ENCODE peak calls at places on chromosomes 4 and X, in seven cellular contexts. E, H, U, R, Z, C and M are unnamed samples. For H3K4me1, the result is how much of the 10 kb centered on the place peaks cover.

GRCh38 chr4:45442466-45442865 is 681.4 kb downstream of the GABRG1 start:
- DNase-seq in H (peak), Z (no peak), E (no peak), R (no peak), C (no peak), U (no peak), M (no peak)

GRCh38 chrX:138986235-138986634 is 274.7 kb upstream of the FGF13 start:
- DNase-seq in R (no peak), C (no peak), E (no peak), U (no peak), Z (no peak), H (no peak), M (no peak)

GRCh38 chr4:85938062-85938461 is 421.8 kb downstream of the MAPK10 start:
- DNase-seq in C (no peak), H (no peak), R (no peak), U (no peak), Z (no peak), E (no peak), M (no peak)

GRCh38 chr4:26081795-26082498 is 167.9 kb downstream of the SMIM20 start:
- DNase-seq in E (no peak), U (no peak), R (no peak), Z (no peak), H (peak), C (no peak), M (no peak)

GRCh38 chr4:13541720-13542576 is 2.4 kb downstream of the NKX3-2 start:
- DNase-seq in U (peak), H (peak), R (peak), Z (no peak), C (no peak), E (peak), M (peak)

GRCh38 chr4:25862411-25863346 is at the start of gene SEL1L3:
- DNase-seq in E (no peak), U (no peak), Z (peak), R (peak), C (no peak), H (peak), M (peak)

GRCh38 chrX:12878536-12878935 is 11.7 kb downstream of the TLR7 start:
- DNase-seq in R (no peak), E (no peak), U (no peak), H (no peak), Z (no peak), C (no peak), M (no peak)

GRCh38 chr4:53680168-53680567 is 88.9 kb upstream of the LNX1 start:
- DNase-seq in C (no peak), H (no peak), R (no peak), U (no peak), Z (no peak), E (no peak), M (no peak)

GRCh38 chr4:78865451-78865850 is 73.8 kb downstream of the PAQR3 start:
- DNase-seq in Z (no peak), U (no peak), E (no peak), C (no peak), R (no peak), H (no peak), M (no peak)

GRCh38 chrX:16826207-16826606 is 39.9 kb downstream of the TXLNG start:
- DNase-seq in U (no peak), E (no peak), C (no peak), Z (no peak), H (no peak), R (no peak), M (no peak)

DNA sequence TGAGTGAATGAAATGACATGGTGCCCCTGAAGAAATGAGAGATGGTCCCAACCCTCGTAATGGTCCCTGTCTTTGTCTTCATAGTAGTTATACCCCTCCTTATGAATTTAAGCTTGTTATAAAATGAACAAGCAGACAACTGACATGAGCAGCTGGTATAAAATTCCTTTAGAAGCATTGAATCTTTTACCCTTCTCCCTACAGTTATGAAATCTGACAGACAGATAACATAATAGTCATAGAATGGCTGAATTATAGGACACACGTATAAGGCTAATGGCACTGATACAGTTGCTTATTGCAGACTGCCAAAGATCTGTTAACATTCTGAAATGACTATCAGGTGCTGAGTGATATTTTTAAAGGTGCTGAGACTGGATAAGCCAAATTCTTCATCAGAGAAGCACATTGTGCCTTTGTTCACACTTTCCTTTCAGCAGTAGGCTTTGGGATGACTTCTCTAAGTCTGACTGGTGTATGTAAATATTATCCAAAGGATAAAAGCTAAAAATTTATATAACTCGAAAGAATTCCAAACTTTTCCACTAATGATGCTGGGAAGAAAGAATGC is 47.4 kb upstream of the PDGFC start:
- DNase-seq in H (no peak), C (no peak), E (no peak), Z (no peak), U (no peak), R (no peak), M (no peak)
- TF ChIP-seq POLR2AphosphoS5 in H (no peak), C (no peak), E (no peak), Z (no peak), U (no peak), R (no peak), M (no peak)

GRCh38 chr4:81421346-81422218 is 50.1 kb downstream of the RASGEF1B start:
- DNase-seq in E (no peak), U (no peak), R (peak), Z (peak), H (peak), C (peak), M (peak)
- H3K27ac ChIP-seq in E (no peak), U (no peak), R (peak), Z (peak), H (peak), C (no peak), M (peak)

DNA sequence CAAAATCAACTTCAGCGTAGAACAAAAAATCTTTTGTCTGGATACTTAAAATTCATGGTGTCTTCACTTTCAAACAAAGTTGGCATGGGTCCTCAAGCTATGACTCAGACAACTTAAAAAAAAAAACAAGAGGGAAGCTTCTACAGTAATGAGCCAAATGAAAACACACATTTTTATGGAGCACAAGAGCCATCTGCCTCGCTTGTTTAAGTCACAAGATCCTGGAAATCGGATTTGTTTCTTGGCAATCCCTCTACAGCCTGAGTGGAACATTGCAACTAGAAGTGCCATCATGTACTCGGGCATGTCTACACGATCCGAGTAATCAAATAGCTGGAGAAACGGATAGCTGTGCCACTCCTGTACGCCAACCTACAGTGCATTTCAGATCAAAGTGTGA is 22.6 kb downstream of the LAMP2 start:
- DNase-seq in H (no peak), Z (no peak), C (no peak), R (no peak), U (no peak), E (no peak), M (no peak)
- H3K4me1 ChIP-seq in H (under half), Z (under half), C (under half), R (under half), U (under half), E (under half), M (under half)

GRCh38 chr4:2938906-2939305 is 24.3 kb downstream of the NOP14 start:
- DNase-seq in U (no peak), E (peak), R (peak), Z (no peak), C (no peak), H (no peak), M (peak)
- TF ChIP-seq POLR2AphosphoS5 in U (no peak), E (no peak), R (no peak), Z (no peak), C (no peak), H (no peak), M (no peak)

DNA sequence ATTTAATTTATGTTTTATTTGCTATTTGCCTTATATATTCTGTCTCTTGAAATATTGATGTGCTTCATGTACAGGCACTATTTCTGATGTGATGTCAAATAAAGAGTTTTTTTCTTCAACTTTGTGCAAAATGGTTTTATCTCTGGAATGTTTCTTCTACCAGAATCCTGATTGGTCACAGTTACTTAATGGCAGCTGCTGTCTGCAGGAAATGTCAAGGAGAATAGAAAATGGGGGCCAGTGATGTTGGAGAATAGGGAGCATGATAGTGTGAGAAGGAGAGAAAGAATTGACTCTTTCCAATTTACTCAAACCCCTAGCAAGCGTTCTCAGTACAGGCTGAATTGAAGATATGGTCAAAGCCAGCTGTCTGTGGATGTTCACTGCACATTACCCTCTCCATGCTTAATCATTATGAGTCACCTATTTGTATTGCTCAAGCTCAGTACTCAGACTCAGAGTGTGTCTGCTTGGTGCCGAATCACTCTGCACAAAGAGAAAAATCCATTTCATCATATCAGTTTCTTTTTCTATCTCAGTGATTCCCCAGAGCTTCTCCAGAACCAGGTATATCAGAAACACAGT is 57.8 kb upstream of the FAM47B start:
- DNase-seq in U (no peak), H (no peak), E (no peak), C (no peak), R (no peak), Z (no peak), M (no peak)
- H3K27ac ChIP-seq in U (no peak), H (no peak), E (no peak), C (no peak), R (no peak), Z (no peak), M (no peak)

GRCh38 chr4:1241936-1242505 is 6.9 kb downstream of the CTBP1 start:
- DNase-seq in U (no peak), R (no peak), E (peak), H (no peak), Z (no peak), C (no peak), M (peak)

GRCh38 chr4:1241466-1241935 is 7.4 kb downstream of the CTBP1 start:
- DNase-seq in U (no peak), C (no peak), E (no peak), R (no peak), H (no peak), Z (no peak), M (peak)

GRCh38 chr4:1244081-1244977 is 4.6 kb downstream of the CTBP1 start:
- DNase-seq in E (peak), C (no peak), Z (no peak), R (peak), U (no peak), H (no peak), M (peak)

GRCh38 chr4:1243451-1244080 is 5.4 kb downstream of the CTBP1 start:
- DNase-seq in C (no peak), Z (no peak), U (no peak), H (no peak), E (peak), R (peak), M (peak)

DNA sequence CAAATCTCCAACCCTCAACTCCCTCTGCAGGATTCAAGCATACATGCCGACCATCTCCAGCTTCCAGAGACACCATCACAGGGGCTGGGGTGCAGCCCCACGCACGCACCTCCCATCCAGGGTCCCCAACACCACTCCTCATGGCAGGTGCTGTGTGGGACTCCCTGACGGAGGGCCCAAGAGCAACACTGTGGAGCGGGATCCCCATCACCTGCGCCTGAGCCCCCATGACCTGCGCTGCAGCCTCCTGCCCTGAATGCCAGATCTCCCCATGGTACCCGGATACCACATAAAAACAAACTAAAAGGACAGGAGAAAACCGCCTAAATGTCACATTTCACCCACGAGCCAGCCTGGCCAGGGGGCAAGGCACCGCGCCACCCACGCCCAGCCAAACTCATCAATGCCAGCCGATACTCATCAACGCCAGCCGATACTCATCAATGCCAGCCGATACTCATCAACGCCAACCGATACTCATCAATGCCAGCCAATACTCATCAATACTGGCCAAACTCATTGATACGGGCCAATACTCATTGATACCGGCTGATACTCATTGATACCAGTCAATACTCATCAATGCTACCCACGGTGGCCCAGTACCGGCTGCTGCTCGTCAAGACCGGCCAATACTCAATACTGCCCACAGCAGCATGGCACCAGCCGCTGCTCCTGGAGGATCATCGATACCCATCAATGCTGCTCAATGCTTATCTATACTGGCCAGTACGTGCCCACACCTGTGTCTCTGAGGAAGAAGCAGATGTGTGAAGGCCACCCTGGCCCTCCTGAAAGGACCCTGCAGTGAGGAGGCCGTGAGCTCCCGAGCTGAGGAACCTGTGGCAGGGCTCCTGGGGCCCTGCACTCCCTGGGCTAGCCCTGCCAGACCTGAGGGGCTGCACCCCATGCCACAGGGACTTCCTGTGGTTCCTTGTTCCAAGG is 6.2 kb downstream of the CTBP1 start:
- DNase-seq in E (peak), C (no peak), R (peak), Z (no peak), U (no peak), H (no peak), M (peak)
- H3K4me1 ChIP-seq in E (half or more), C (under half), R (half or more), Z (half or more), U (half or more), H (under half), M (half or more)

GRCh38 chr4:107034091-107034698 is 1.9 kb downstream of the DKK2 start:
- DNase-seq in U (no peak), H (peak), E (peak), Z (no peak), C (no peak), R (no peak), M (peak)

GRCh38 chr4:107036602-107037151 is 564 bp upstream of the DKK2 start:
- DNase-seq in H (peak), E (peak), U (no peak), Z (no peak), C (no peak), R (no peak), M (no peak)

GRCh38 chr4:107034982-107035710 is 967 bp downstream of the DKK2 start:
- DNase-seq in Z (no peak), U (no peak), H (peak), R (no peak), C (no peak), E (peak), M (peak)

GRCh38 chr4:107037188-107037587 is 1.1 kb upstream of the DKK2 start:
- DNase-seq in R (peak), H (peak), E (peak), U (no peak), C (no peak), Z (no peak), M (peak)

GRCh38 chr4:107035711-107036601 is at the start of gene DKK2:
- DNase-seq in Z (no peak), C (no peak), R (no peak), U (no peak), E (peak), H (peak), M (peak)
- TF ChIP-seq POLR2AphosphoS5 in Z (no peak), C (no peak), R (no peak), U (no peak), E (no peak), H (no peak), M (no peak)